ENCODE peak calls at places on chromosomes 1 and 21, in seven cellular contexts. N, B, M, T, U, O and V are unnamed samples.

GRCh38 chr1:33342041-33342723 is 21.3 kb upstream of the A3GALT2 start:
- DNase-seq in N (peak; percentile 79), T (peak; percentile 93), O (peak; percentile 98), B (peak; percentile 69), U (peak; percentile 80), M (peak; percentile 67), V (peak; percentile 75)

GRCh38 chr1:62327360-62328051 is 8.3 kb upstream of the KANK4 start:
- DNase-seq in B (peak; percentile 31), U (no peak), N (no peak), M (peak; percentile 81), T (peak; percentile 30), O (no peak), V (no peak)

GRCh38 chr1:26894263-26894662 is 4.2 kb upstream of the GPN2 start:
- DNase-seq in U (no peak), O (no peak), T (no peak), B (no peak), M (no peak), N (no peak), V (no peak)

GRCh38 chr21:44626673-44627143 is at the start of gene KRTAP10-9:
- DNase-seq in U (no peak), N (no peak), O (no peak), T (no peak), M (no peak), B (no peak), V (no peak)

GRCh38 chr1:206770531-206771352 is at the start of gene IL19:
- DNase-seq in T (peak; percentile 72), M (peak; percentile 37), O (peak; percentile 57), N (no peak), B (peak; percentile 23), U (no peak), V (peak; percentile 55)

GRCh38 chr1:24362982-24363614 is 43.9 kb downstream of the GRHL3 start:
- DNase-seq in N (peak; percentile 63), U (peak; percentile 20), O (peak; percentile 73), M (no peak), B (no peak), T (peak; percentile 97), V (no peak)

GRCh38 chr1:2854151-2854550 is 52.7 kb upstream of the TTC34 start:
- DNase-seq in B (no peak), T (no peak), O (no peak), U (peak; percentile 7), M (no peak), N (no peak), V (peak; percentile 33)

GRCh38 chr1:2314803-2315710 is 76.3 kb downstream of the MORN1 start:
- DNase-seq in M (peak; percentile 61), O (peak; percentile 72), U (peak; percentile 76), N (peak; percentile 73), T (peak; percentile 57), B (peak; percentile 85), V (peak; percentile 89)

GRCh38 chr1:26862781-26863676 is at the start of gene SFN:
- DNase-seq in B (peak; percentile 97), N (no peak), U (no peak), T (no peak), M (peak; percentile 96), O (no peak), V (no peak)

GRCh38 chr1:20150969-20151368 is 11.8 kb downstream of the PLA2G2F start:
- DNase-seq in N (no peak), M (no peak), O (no peak), B (no peak), T (no peak), U (no peak), V (peak; percentile 46)

GRCh38 chr1:61536722-61537121 is 188.2 kb downstream of the TM2D1 start:
- DNase-seq in T (no peak), U (no peak), M (no peak), N (no peak), B (no peak), O (no peak), V (no peak)

GRCh38 chr1:9004031-9004730 is 22.0 kb downstream of the SLC2A7 start:
- DNase-seq in N (no peak), U (no peak), B (no peak), T (no peak), O (no peak), M (no peak), V (no peak)

GRCh38 chr1:87778896-87779295 is 450.2 kb downstream of the LMO4 start:
- DNase-seq in T (no peak), M (no peak), N (no peak), O (no peak), B (peak; percentile 67), U (no peak), V (no peak)

GRCh38 chr1:76086597-76086996 is 12.1 kb downstream of the ST6GALNAC3 start:
- DNase-seq in B (no peak), N (no peak), O (no peak), M (no peak), U (no peak), T (no peak), V (no peak)

GRCh38 chr1:108053291-108054023 is 88.5 kb upstream of the VAV3 start:
- DNase-seq in T (peak; percentile 91), B (no peak), M (no peak), U (peak; percentile 16), N (no peak), O (peak; percentile 21), V (no peak)

GRCh38 chr1:68378296-68379084 is 71.3 kb downstream of the RPE65 start:
- DNase-seq in U (no peak), B (no peak), O (peak; percentile 68), N (no peak), T (peak; percentile 81), M (no peak), V (no peak)

DNA sequence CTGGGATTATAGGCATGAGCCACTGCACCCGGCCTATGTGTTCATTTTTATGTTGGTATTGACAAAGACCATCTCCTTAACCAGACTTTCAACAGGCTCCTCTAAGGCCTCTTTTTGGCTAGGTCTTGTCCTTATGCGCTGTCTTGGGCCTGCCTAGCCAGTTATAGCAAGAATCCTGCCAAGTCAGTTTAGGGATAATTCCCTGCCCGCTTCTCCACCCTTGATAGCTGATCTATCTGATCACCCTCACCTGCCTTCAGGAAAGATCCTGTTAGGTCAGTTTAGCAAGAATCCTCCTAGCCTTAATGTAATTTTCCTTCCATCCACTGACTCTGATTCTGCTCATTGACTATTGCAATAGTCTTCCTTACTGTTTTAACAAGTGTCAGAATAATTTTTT is 2.4 kb upstream of the B4GALT3 start:
- DNase-seq in O (no peak), T (no peak), M (no peak), B (no peak), U (no peak), N (no peak), V (no peak)
- H3K4me1 ChIP-seq in O (peaks cover 16% of the 10 kb centered on the region), T (peaks cover 15% of the 10 kb centered on the region), M (no peaks in the 10 kb centered on the region), B (peaks cover 8% of the 10 kb centered on the region), U (peaks cover 17% of the 10 kb centered on the region), N (no peaks in the 10 kb centered on the region), V (no peaks in the 10 kb centered on the region)

GRCh38 chr1:29180497-29181412 is 945 bp downstream of the SRSF4 start:
- DNase-seq in M (no peak), U (no peak), O (no peak), N (no peak), T (no peak), B (no peak), V (peak; percentile 57)

GRCh38 chr1:29181413-29182225 is at the start of gene SRSF4:
- DNase-seq in N (peak; percentile 99), O (peak; percentile 96), M (peak; percentile 99), U (peak; percentile 99), B (peak; percentile 99), T (peak; percentile 99), V (peak; percentile 100)

GRCh38 chr1:29177022-29177705 is 4.5 kb downstream of the SRSF4 start:
- DNase-seq in U (no peak), M (peak; percentile 24), N (no peak), B (no peak), T (peak; percentile 35), O (no peak), V (peak; percentile 32)

GRCh38 chr1:29176567-29176966 is 5.1 kb downstream of the SRSF4 start:
- DNase-seq in B (no peak), M (peak; percentile 3), U (no peak), T (peak; percentile 84), O (no peak), N (no peak), V (no peak)

GRCh38 chr1:29179641-29180184 is 2.0 kb downstream of the SRSF4 start:
- DNase-seq in O (peak; percentile 40), N (no peak), T (peak; percentile 43), U (no peak), M (no peak), B (no peak), V (no peak)
- H3K27ac ChIP-seq in O (no peak overlapping the region), N (peak overlapping the region; percentile 100), T (peak overlapping the region; percentile 98), U (peak overlapping the region; percentile 100), M (no peak overlapping the region), B (no peak overlapping the region), V (no peak overlapping the region)

DNA sequence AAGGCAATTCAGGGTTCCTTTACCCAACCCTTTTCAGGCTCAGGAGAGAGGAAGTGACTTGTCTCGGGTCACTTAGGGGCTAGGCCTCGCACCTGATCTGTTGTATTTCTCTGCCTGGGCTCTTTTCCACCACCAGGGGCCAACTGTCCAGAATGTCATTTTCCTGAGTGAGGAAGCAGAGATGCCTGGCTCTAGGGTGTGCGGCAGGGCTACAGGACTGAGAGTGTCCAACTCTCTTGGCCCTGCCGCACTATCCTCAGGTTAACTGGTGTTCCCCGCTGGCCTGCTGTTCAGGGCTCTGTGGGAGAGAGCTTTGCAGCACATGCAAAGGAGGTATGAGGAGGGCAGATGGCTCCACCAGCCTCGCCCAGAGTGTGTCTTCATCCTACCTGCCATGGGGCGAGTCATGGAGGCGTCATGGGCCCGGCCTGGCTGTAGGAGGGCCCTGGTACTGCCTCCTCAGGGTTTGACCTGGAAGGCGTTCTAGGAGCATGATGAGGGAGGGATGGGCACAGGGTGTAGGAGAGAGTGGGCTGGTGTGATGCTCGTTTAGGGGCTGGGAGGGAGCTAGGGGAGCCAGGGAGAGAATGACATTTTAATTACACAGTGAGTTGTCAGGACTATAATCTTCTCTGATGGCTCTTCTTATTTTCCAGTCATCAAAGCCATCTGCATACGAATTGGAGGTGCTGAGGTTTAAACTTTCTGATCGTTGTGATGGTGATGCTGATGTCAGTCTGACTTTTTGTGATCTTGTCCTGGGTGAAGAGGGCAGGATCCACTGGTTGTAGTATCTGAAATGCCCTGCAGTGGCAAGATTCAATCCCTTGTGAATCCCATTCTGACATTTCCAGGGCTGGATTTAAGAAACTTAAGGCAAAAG is 128.4 kb downstream of the NOS1AP start:
- DNase-seq in U (no peak), T (no peak), M (peak; percentile 57), B (peak; percentile 63), O (no peak), N (no peak), V (no peak)
- H3K4me1 ChIP-seq in U (peaks cover 26% of the 10 kb centered on the region), T (peaks cover 4% of the 10 kb centered on the region), M (peaks cover 21% of the 10 kb centered on the region), B (peaks cover 2% of the 10 kb centered on the region), O (peaks cover 1% of the 10 kb centered on the region), N (no peaks in the 10 kb centered on the region), V (no peaks in the 10 kb centered on the region)

GRCh38 chr1:6802454-6802853 is 17.2 kb downstream of the CAMTA1 start:
- DNase-seq in O (no peak), T (no peak), N (no peak), U (no peak), M (no peak), B (no peak), V (no peak)

GRCh38 chr1:6800728-6801127 is 15.5 kb downstream of the CAMTA1 start:
- DNase-seq in M (no peak), N (no peak), B (no peak), T (peak; percentile 75), U (no peak), O (peak; percentile 90), V (no peak)

GRCh38 chr1:6802893-6803292 is 17.6 kb downstream of the CAMTA1 start:
- DNase-seq in U (no peak), N (no peak), T (no peak), M (no peak), O (no peak), B (no peak), V (no peak)

GRCh38 chr1:6801998-6802397 is 16.7 kb downstream of the CAMTA1 start:
- DNase-seq in M (no peak), T (peak; percentile 81), B (no peak), N (no peak), U (no peak), O (peak; percentile 86), V (no peak)

GRCh38 chr1:6801199-6801598 is 15.9 kb downstream of the CAMTA1 start:
- DNase-seq in N (no peak), B (no peak), O (no peak), M (no peak), T (no peak), U (no peak), V (no peak)
- H3K27ac ChIP-seq in N (peak overlapping the region; percentile 29), B (no peak overlapping the region), O (no peak overlapping the region), M (no peak overlapping the region), T (peak overlapping the region; percentile 66), U (no peak overlapping the region), V (peak overlapping the region; percentile 92)